ENCODE peak calls at places on chromosome 6, in six cellular contexts. K is CD14-positive monocyte, O is natural killer cell, W is HFFc6, T is thyroid gland, N is neural crest cell. C is an unnamed sample.

GRCh38 chr6:56595490-56596122 is 47.1 kb downstream of the DST start:
- DNase-seq in O (no peak), T (peak; percentile 35), K (peak; percentile 59), N (peak; percentile 16), W (peak; percentile 42), C (peak; percentile 35)

GRCh38 chr6:165204807-165205545 is 104.4 kb downstream of the C6orf118 start:
- DNase-seq in K (no peak), T (no peak), W (no peak), O (no peak), N (no peak), C (no peak)

GRCh38 chr6:127186889-127187288 is 68.4 kb downstream of the RSPO3 start:
- DNase-seq in W (no peak), N (peak; percentile 28), T (peak; percentile 33), O (peak; percentile 16), K (peak; percentile 70), C (no peak)

GRCh38 chr6:151661928-151662327 is 145.6 kb upstream of the ESR1 start:
- DNase-seq in O (no peak), W (no peak), K (no peak), N (no peak), T (no peak), C (no peak)

GRCh38 chr6:15267221-15267620 is 21.4 kb downstream of the JARID2 start:
- DNase-seq in T (no peak), N (no peak), W (no peak), K (no peak), O (no peak), C (no peak)

GRCh38 chr6:13302751-13303667 is 25.3 kb downstream of the TBC1D7 start:
- DNase-seq in N (no peak), T (no peak), W (peak; percentile 99), K (peak; percentile 99), O (peak; percentile 26), C (peak; percentile 90)

GRCh38 chr6:108755257-108756240 is 92.7 kb upstream of the ARMC2 start:
- DNase-seq in T (no peak), W (peak; percentile 46), N (no peak), O (no peak), K (no peak), C (no peak)

GRCh38 chr6:161480416-161481165 is 206.7 kb upstream of the AGPAT4 start:
- DNase-seq in T (no peak), O (no peak), W (no peak), K (no peak), N (no peak), C (no peak)

GRCh38 chr6:90940812-90941481 is 354.1 kb upstream of the MAP3K7 start:
- DNase-seq in O (no peak), W (peak; percentile 12), N (no peak), K (no peak), T (no peak), C (peak; percentile 30)

GRCh38 chr6:148999501-148999900 is 252.7 kb downstream of the UST start:
- DNase-seq in T (no peak), K (no peak), W (peak; percentile 36), N (no peak), O (no peak), C (peak; percentile 42)

GRCh38 chr6:110814488-110815259 is 595 bp downstream of the CDK19 start:
- DNase-seq in T (peak; percentile 45), K (peak; percentile 57), W (peak; percentile 30), O (peak; percentile 68), N (peak; percentile 43), C (peak; percentile 30)

GRCh38 chr6:53461682-53462081 is 83.2 kb downstream of the GCLC start:
- DNase-seq in W (no peak), K (no peak), N (no peak), O (no peak), T (no peak), C (no peak)

GRCh38 chr6:91631227-91631626 is 1044.4 kb upstream of the MAP3K7 start:
- DNase-seq in T (no peak), N (no peak), K (no peak), O (no peak), W (no peak), C (no peak)

GRCh38 chr6:87102296-87102695 is 7.4 kb upstream of the CGA start:
- DNase-seq in N (no peak), K (no peak), O (no peak), W (no peak), T (no peak), C (no peak)

GRCh38 chr6:81326856-81327561 is 425.5 kb downstream of the TENT5A start:
- DNase-seq in W (no peak), K (no peak), O (no peak), N (no peak), T (no peak), C (no peak)

GRCh38 chr6:49462071-49462470 is 982 bp downstream of the MMUT start:
- DNase-seq in O (no peak), K (no peak), N (no peak), W (no peak), T (no peak), C (peak; percentile 4)

GRCh38 chr6:156471000-156471399 is 306.2 kb upstream of the ARID1B start:
- DNase-seq in N (no peak), W (no peak), T (no peak), K (no peak), O (no peak), C (no peak)

GRCh38 chr6:137016366-137016765 is 28.4 kb downstream of the IL20RA start:
- DNase-seq in O (no peak), W (peak; percentile 23), T (no peak), N (no peak), K (no peak), C (no peak)

GRCh38 chr6:154414021-154414813 is 57.6 kb upstream of the IPCEF1 start:
- DNase-seq in O (no peak), T (no peak), K (no peak), N (no peak), W (peak; percentile 67), C (no peak)

GRCh38 chr6:167791036-167791779 is 35.5 kb upstream of the AFDN start:
- DNase-seq in N (no peak), W (no peak), K (no peak), T (no peak), O (no peak), C (peak; percentile 59)

GRCh38 chr6:39995633-39996032 is 61.4 kb upstream of the MOCS1 start:
- DNase-seq in K (no peak), T (no peak), N (no peak), O (no peak), W (no peak), C (no peak)

GRCh38 chr6:94636780-94637385 is 940.5 kb upstream of the MANEA start:
- DNase-seq in O (no peak), W (no peak), K (no peak), N (no peak), T (no peak), C (peak; percentile 10)

GRCh38 chr6:27545271-27546046 is 72.6 kb upstream of the ZNF184 start:
- DNase-seq in O (no peak), T (no peak), K (no peak), N (peak; percentile 28), W (peak; percentile 90), C (peak; percentile 50)

GRCh38 chr6:42821846-42822245 is 40.0 kb downstream of the BICRAL start:
- DNase-seq in W (peak; percentile 3), O (no peak), T (no peak), K (no peak), N (no peak), C (no peak)

GRCh38 chr6:42818878-42819277 is 37.0 kb downstream of the BICRAL start:
- DNase-seq in N (no peak), O (no peak), T (no peak), K (no peak), W (no peak), C (no peak)

GRCh38 chr6:42820509-42821340 is 38.9 kb downstream of the BICRAL start:
- DNase-seq in N (no peak), T (peak; percentile 22), K (no peak), O (no peak), W (no peak), C (no peak)

GRCh38 chr6:42821341-42821668 is 39.5 kb downstream of the BICRAL start:
- DNase-seq in W (no peak), O (no peak), N (no peak), K (no peak), T (no peak), C (no peak)

GRCh38 chr6:42819803-42820508 is 38.1 kb downstream of the BICRAL start:
- DNase-seq in T (no peak), W (no peak), O (no peak), N (no peak), K (no peak), C (no peak)
- TF ChIP-seq CTCF in T (peak; percentile 36), W (peak; percentile 46), O (no peak), N (peak; percentile 35), K (peak; percentile 13), C (no peak)

GRCh38 chr6:163711615-163712568 is 297.4 kb downstream of the QKI start:
- DNase-seq in O (no peak), N (no peak), T (peak; percentile 30), W (no peak), K (peak; percentile 74), C (peak; percentile 9)
- TF ChIP-seq CTCF in O (no peak), N (no peak), T (no peak), W (peak; percentile 11), K (no peak), C (no peak)

DNA sequence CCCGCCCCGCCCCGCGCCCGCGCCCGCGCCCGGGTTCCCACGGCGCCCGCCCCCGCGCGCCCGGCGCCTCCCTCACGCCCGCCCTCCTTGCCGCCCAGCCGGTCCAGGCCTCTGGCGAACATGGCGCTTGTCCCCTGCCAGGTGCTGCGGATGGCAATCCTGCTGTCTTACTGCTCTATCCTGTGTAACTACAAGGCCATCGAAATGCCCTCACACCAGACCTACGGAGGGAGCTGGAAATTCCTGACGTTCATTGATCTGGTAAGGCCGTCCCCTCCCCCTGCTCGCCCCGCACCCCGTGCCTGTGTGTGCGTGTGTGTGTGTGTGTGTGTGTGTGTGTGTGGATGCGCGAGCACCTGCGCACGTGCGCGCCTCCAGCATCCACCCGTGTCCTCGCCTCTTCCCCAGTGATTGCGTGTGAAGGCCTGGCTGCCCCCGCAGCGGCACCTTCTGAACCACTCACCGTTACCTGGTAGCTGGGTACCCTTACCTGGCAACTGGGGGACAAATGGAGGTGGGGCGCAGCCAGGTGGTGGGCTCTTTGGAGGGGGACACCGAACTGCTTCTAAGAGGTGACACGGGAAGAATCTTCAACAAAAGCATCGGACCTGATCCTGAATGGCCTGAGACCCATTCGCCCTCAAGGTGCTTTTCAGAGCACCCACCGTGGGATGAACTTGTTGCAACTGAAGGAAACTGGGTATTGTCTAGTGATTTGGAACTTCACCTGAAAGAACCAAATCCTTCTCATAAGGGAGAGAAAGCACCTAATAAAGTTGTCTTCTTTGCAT is at the start of gene AIG1:
- DNase-seq in W (no peak), O (peak; percentile 65), T (peak; percentile 81), K (peak; percentile 46), N (peak; percentile 55), C (peak; percentile 14)
- TF ChIP-seq CTCF in W (no peak), O (no peak), T (no peak), K (no peak), N (no peak), C (no peak)

GRCh38 chr6:44564906-44565524 is 177.5 kb downstream of the CDC5L start:
- DNase-seq in W (no peak), T (no peak), N (no peak), O (no peak), K (no peak), C (no peak)
- TF ChIP-seq CTCF in W (no peak), T (no peak), N (no peak), O (no peak), K (no peak), C (no peak)